ENCODE peak calls at places on chromosomes 13 and 19, in five cellular contexts. One of them, this sample, is unnamed.
A peak's percentile ranks its signal among the peaks of the same experiment; 100 is the strongest.

GRCh38 chr13:76307157-76307556 is 579.0 kb downstream of the KCTD12 start:
- DNase-seq in CD4-positive, alpha-beta T cell: no peak
- DNase-seq in esophagus squamous epithelium: no peak
- DNase-seq in BE2C: no peak
- DNase-seq in progenitor cell of endocrine pancreas: no peak
- DNase-seq in this sample: no peak

GRCh38 chr13:99830931-99831330 is 140.6 kb downstream of the ZIC5 start:
- DNase-seq in CD4-positive, alpha-beta T cell: no peak
- DNase-seq in esophagus squamous epithelium: no peak
- DNase-seq in BE2C: no peak
- DNase-seq in progenitor cell of endocrine pancreas: no peak
- DNase-seq in this sample: no peak

GRCh38 chr19:52897149-52897935 is at the start of gene ZNF320:
- DNase-seq in CD4-positive, alpha-beta T cell: peak; percentile 82
- DNase-seq in esophagus squamous epithelium: peak; percentile 72
- DNase-seq in BE2C: peak; percentile 97
- DNase-seq in progenitor cell of endocrine pancreas: peak; percentile 95
- DNase-seq in this sample: peak; percentile 96

GRCh38 chr13:23735329-23735728 is 153.9 kb downstream of the MIPEP start:
- DNase-seq in CD4-positive, alpha-beta T cell: no peak
- DNase-seq in esophagus squamous epithelium: no peak
- DNase-seq in BE2C: no peak
- DNase-seq in progenitor cell of endocrine pancreas: no peak
- DNase-seq in this sample: no peak

GRCh38 chr19:13007292-13008045 is 12.2 kb downstream of the NFIX start:
- DNase-seq in CD4-positive, alpha-beta T cell: no peak
- DNase-seq in esophagus squamous epithelium: no peak
- DNase-seq in BE2C: no peak
- DNase-seq in progenitor cell of endocrine pancreas: no peak
- DNase-seq in this sample: no peak

GRCh38 chr19:54653181-54653809 is 9.5 kb upstream of the LILRB4 start:
- DNase-seq in CD4-positive, alpha-beta T cell: no peak
- DNase-seq in esophagus squamous epithelium: no peak
- DNase-seq in BE2C: no peak
- DNase-seq in progenitor cell of endocrine pancreas: no peak
- DNase-seq in this sample: peak; percentile 59

GRCh38 chr13:110113284-110113764 is 193.6 kb downstream of the COL4A1 start:
- DNase-seq in CD4-positive, alpha-beta T cell: no peak
- DNase-seq in esophagus squamous epithelium: no peak
- DNase-seq in BE2C: no peak
- DNase-seq in progenitor cell of endocrine pancreas: no peak
- DNase-seq in this sample: no peak

GRCh38 chr19:18157465-18158063 is 4.6 kb downstream of the PIK3R2 start:
- DNase-seq in CD4-positive, alpha-beta T cell: no peak
- DNase-seq in esophagus squamous epithelium: no peak
- DNase-seq in BE2C: peak; percentile 92
- DNase-seq in progenitor cell of endocrine pancreas: no peak
- DNase-seq in this sample: no peak

GRCh38 chr19:38303517-38304351 is at the start of gene C19orf33:
- DNase-seq in CD4-positive, alpha-beta T cell: no peak
- DNase-seq in esophagus squamous epithelium: no peak
- DNase-seq in BE2C: no peak
- DNase-seq in progenitor cell of endocrine pancreas: no peak
- DNase-seq in this sample: no peak

GRCh38 chr19:49442793-49443365 is 1.6 kb upstream of the SLC17A7 start:
- DNase-seq in CD4-positive, alpha-beta T cell: peak; percentile 41
- DNase-seq in esophagus squamous epithelium: peak; percentile 39
- DNase-seq in BE2C: peak; percentile 97
- DNase-seq in progenitor cell of endocrine pancreas: peak; percentile 71
- DNase-seq in this sample: peak; percentile 81

GRCh38 chr19:17246681-17247425 is 1.1 kb upstream of the NR2F6 start:
- DNase-seq in CD4-positive, alpha-beta T cell: no peak
- DNase-seq in esophagus squamous epithelium: no peak
- DNase-seq in BE2C: peak; percentile 73
- DNase-seq in progenitor cell of endocrine pancreas: peak; percentile 33
- DNase-seq in this sample: no peak

GRCh38 chr19:4568884-4569283 is 9.4 kb upstream of the SEMA6B start:
- DNase-seq in CD4-positive, alpha-beta T cell: no peak
- DNase-seq in esophagus squamous epithelium: no peak
- DNase-seq in BE2C: no peak
- DNase-seq in progenitor cell of endocrine pancreas: no peak
- DNase-seq in this sample: no peak

GRCh38 chr19:4570423-4570822 is 10.9 kb upstream of the SEMA6B start:
- DNase-seq in CD4-positive, alpha-beta T cell: no peak
- DNase-seq in esophagus squamous epithelium: no peak
- DNase-seq in BE2C: no peak
- DNase-seq in progenitor cell of endocrine pancreas: no peak
- DNase-seq in this sample: no peak

GRCh38 chr19:4566402-4567051 is 7.0 kb upstream of the SEMA6B start:
- DNase-seq in CD4-positive, alpha-beta T cell: no peak
- DNase-seq in esophagus squamous epithelium: no peak
- DNase-seq in BE2C: no peak
- DNase-seq in progenitor cell of endocrine pancreas: no peak
- DNase-seq in this sample: no peak

GRCh38 chr19:4570916-4571304 is 11.4 kb upstream of the SEMA6B start:
- DNase-seq in CD4-positive, alpha-beta T cell: no peak
- DNase-seq in esophagus squamous epithelium: no peak
- DNase-seq in BE2C: no peak
- DNase-seq in progenitor cell of endocrine pancreas: no peak
- DNase-seq in this sample: no peak

GRCh38 chr19:4567584-4568071 is 8.1 kb upstream of the SEMA6B start:
- DNase-seq in CD4-positive, alpha-beta T cell: peak; percentile 42
- DNase-seq in esophagus squamous epithelium: no peak
- DNase-seq in BE2C: peak; percentile 78
- DNase-seq in progenitor cell of endocrine pancreas: peak; percentile 61
- DNase-seq in this sample: no peak
- TF ChIP-seq CTCF in CD4-positive, alpha-beta T cell: peak; percentile 45
- TF ChIP-seq CTCF in esophagus squamous epithelium: peak; percentile 67
- TF ChIP-seq CTCF in BE2C: peak; percentile 86
- TF ChIP-seq CTCF in progenitor cell of endocrine pancreas: peak; percentile 70
- TF ChIP-seq CTCF in this sample: peak; percentile 62

DNA sequence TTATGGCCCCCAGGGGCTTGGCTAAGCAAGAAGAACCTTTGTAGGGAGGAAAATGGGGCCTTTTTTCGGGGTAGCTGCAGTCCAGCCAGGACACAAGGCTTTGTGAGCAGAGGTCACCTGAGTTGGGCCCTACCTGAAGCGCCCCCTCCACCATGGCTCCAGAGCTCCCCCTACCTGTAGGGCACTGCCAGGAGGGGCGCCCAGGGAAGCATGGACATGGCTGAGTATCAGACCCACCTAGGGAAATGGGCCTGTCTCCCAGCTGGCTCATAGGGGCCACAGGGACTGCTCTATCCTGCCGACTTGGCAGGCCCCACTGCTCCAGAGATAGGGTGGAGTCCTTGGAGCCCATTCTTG is 9.0 kb upstream of the CEBPA start:
- DNase-seq in CD4-positive, alpha-beta T cell: no peak
- DNase-seq in esophagus squamous epithelium: no peak
- DNase-seq in BE2C: no peak
- DNase-seq in progenitor cell of endocrine pancreas: no peak
- DNase-seq in this sample: peak; percentile 16
- TF ChIP-seq CTCF in CD4-positive, alpha-beta T cell: no peak
- TF ChIP-seq CTCF in esophagus squamous epithelium: peak; percentile 28
- TF ChIP-seq CTCF in BE2C: peak; percentile 15
- TF ChIP-seq CTCF in progenitor cell of endocrine pancreas: peak; percentile 11
- TF ChIP-seq CTCF in this sample: peak; percentile 21

GRCh38 chr19:44816301-44816700 is 7.4 kb downstream of the BCAM start:
- DNase-seq in CD4-positive, alpha-beta T cell: no peak
- DNase-seq in esophagus squamous epithelium: no peak
- DNase-seq in BE2C: no peak
- DNase-seq in progenitor cell of endocrine pancreas: no peak
- DNase-seq in this sample: no peak
- TF ChIP-seq CTCF in CD4-positive, alpha-beta T cell: no peak
- TF ChIP-seq CTCF in esophagus squamous epithelium: no peak
- TF ChIP-seq CTCF in BE2C: no peak
- TF ChIP-seq CTCF in progenitor cell of endocrine pancreas: no peak
- TF ChIP-seq CTCF in this sample: no peak

GRCh38 chr13:93248627-93249047 is 22.0 kb downstream of the GPC6 start:
- DNase-seq in CD4-positive, alpha-beta T cell: no peak
- DNase-seq in esophagus squamous epithelium: no peak
- DNase-seq in BE2C: peak; percentile 83
- DNase-seq in progenitor cell of endocrine pancreas: peak; percentile 47
- DNase-seq in this sample: no peak
- TF ChIP-seq CTCF in CD4-positive, alpha-beta T cell: no peak
- TF ChIP-seq CTCF in esophagus squamous epithelium: no peak
- TF ChIP-seq CTCF in BE2C: peak; percentile 96
- TF ChIP-seq CTCF in progenitor cell of endocrine pancreas: peak; percentile 71
- TF ChIP-seq CTCF in this sample: no peak

DNA sequence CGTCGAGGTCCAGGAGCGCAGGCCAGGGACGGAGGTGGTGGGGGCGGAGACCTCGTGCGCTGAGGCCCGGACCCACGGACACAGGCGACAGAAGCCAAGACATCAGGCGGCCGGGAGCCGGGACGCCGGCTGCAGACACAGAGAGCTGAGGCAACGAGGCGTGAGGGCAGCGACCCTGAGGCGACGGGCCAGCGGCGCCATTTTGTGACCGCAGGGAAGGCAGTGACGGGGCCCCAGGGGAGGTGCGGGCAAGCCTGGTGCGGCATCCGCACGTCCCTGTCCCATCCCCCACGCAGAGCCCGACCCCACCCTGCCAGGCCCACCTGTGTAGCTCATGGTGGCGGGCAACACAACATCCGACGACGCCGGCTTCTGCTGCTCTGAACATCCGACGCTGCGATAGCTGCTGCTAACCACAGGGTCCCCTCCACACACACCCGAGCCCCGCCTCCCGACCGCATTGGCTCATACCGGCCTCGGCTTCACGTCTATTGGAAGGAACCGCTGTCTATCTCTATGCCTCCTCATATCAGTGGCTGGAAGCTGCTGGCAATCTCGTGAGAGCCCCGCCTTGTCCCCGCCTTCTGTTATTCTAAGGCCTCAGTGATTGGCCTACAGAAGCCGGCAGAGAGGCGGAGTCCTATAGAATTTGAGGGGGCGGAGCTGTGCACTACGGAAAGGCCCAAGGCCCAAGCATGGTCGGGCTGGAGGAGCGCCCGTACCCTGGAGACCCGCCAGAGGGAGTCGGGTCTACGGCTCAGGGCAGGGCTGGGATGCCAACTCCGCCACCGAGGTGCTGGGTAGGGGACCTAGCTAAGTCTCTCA is at the start of gene AKAP8L:
- DNase-seq in CD4-positive, alpha-beta T cell: peak; percentile 97
- DNase-seq in esophagus squamous epithelium: peak; percentile 99
- DNase-seq in BE2C: peak; percentile 99
- DNase-seq in progenitor cell of endocrine pancreas: peak; percentile 95
- DNase-seq in this sample: peak; percentile 100
- TF ChIP-seq CTCF in CD4-positive, alpha-beta T cell: peak; percentile 85
- TF ChIP-seq CTCF in esophagus squamous epithelium: peak; percentile 77
- TF ChIP-seq CTCF in BE2C: peak; percentile 77
- TF ChIP-seq CTCF in progenitor cell of endocrine pancreas: peak; percentile 75
- TF ChIP-seq CTCF in this sample: peak; percentile 85

DNA sequence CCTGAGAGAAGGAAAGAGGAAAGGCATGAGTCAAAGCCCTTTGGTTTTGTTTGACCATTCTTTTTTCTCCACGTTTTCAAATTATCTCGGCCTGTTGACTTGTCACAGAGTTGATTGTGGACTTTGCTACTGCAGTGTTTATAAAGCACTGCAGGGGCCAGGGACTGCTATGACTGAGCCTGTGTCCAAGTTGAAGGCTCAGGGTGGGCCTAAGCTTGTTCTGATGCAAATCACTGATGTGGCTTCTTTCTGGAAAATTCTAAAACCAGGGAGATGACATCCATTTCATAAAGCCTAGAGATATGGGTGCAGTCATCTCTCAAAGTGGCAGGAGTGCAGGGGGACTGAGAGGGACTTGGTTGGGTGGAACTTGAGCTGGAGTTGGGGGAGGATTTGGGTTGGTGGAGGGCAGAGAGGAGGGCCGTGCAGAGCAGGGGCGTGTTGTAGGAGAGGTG is 1.2 kb upstream of the CXCL17 start:
- DNase-seq in CD4-positive, alpha-beta T cell: no peak
- DNase-seq in esophagus squamous epithelium: no peak
- DNase-seq in BE2C: no peak
- DNase-seq in progenitor cell of endocrine pancreas: no peak
- DNase-seq in this sample: no peak
- TF ChIP-seq CTCF in CD4-positive, alpha-beta T cell: no peak
- TF ChIP-seq CTCF in esophagus squamous epithelium: no peak
- TF ChIP-seq CTCF in BE2C: no peak
- TF ChIP-seq CTCF in progenitor cell of endocrine pancreas: no peak
- TF ChIP-seq CTCF in this sample: no peak

DNA sequence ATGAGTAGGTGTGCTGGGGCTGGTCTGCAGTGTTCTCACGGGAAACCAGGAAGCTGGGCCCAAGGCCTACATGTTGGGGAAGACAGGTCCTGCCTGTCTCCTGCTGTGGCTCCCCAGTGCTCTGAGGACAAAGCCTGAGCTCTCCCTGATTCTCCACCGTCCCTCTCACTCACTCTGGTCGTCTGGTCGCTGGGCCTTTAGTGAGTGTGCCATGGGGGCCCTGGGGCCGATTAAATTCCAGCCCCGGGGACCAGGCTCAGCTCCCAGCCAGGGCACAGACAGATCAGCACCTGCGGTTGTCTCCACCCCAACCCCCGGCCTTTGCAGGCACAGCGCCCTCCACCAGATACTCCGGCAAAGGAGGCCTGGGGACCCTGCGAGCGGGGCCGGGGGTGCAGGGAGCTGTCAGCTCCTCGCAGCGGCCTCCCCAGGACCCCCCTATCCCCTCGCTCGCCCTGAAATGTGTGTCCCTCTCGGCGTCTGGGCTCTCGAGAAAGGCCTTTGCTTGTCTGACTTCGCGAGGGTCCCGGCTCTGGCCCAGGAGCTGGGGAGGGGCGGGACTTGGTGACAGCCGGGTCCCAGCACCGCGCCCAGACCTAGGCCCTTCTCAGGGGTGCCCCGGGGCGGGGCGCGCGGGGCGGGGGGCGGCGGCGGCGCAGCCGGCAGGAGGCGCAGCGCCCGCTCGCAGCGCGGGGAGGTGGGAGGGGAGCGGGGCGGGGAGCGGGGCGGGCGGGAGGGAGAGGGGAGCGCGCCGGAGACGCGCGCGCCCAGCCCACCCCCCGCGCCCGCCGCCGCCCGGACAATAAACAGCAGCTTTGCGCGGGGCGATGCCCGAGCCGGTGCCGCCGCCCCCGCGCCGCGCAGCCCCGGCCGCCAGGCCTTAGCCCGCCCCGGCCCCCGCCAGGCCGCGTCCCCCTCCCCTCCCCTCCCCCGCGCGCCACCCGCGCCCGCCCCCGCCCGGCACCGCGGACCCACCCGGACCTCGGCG is at the start of gene PALM:
- DNase-seq in CD4-positive, alpha-beta T cell: no peak
- DNase-seq in esophagus squamous epithelium: no peak
- DNase-seq in BE2C: peak; percentile 61
- DNase-seq in progenitor cell of endocrine pancreas: peak; percentile 52
- DNase-seq in this sample: no peak
- TF ChIP-seq CTCF in CD4-positive, alpha-beta T cell: no peak
- TF ChIP-seq CTCF in esophagus squamous epithelium: no peak
- TF ChIP-seq CTCF in BE2C: no peak
- TF ChIP-seq CTCF in progenitor cell of endocrine pancreas: peak; percentile 40
- TF ChIP-seq CTCF in this sample: no peak

GRCh38 chr13:49498211-49498610 is 2.5 kb downstream of the PHF11 start:
- DNase-seq in CD4-positive, alpha-beta T cell: no peak
- DNase-seq in esophagus squamous epithelium: no peak
- DNase-seq in BE2C: no peak
- DNase-seq in progenitor cell of endocrine pancreas: no peak
- DNase-seq in this sample: no peak

GRCh38 chr13:49502954-49503353 is 7.2 kb downstream of the PHF11 start:
- DNase-seq in CD4-positive, alpha-beta T cell: no peak
- DNase-seq in esophagus squamous epithelium: no peak
- DNase-seq in BE2C: no peak
- DNase-seq in progenitor cell of endocrine pancreas: no peak
- DNase-seq in this sample: no peak

GRCh38 chr13:49497272-49497671 is 1.5 kb downstream of the PHF11 start:
- DNase-seq in CD4-positive, alpha-beta T cell: no peak
- DNase-seq in esophagus squamous epithelium: no peak
- DNase-seq in BE2C: no peak
- DNase-seq in progenitor cell of endocrine pancreas: no peak
- DNase-seq in this sample: no peak

GRCh38 chr13:49503951-49504350 is 8.2 kb downstream of the PHF11 start:
- DNase-seq in CD4-positive, alpha-beta T cell: no peak
- DNase-seq in esophagus squamous epithelium: no peak
- DNase-seq in BE2C: no peak
- DNase-seq in progenitor cell of endocrine pancreas: no peak
- DNase-seq in this sample: no peak

GRCh38 chr13:49499889-49500660 is 4.3 kb downstream of the PHF11 start:
- DNase-seq in CD4-positive, alpha-beta T cell: no peak
- DNase-seq in esophagus squamous epithelium: no peak
- DNase-seq in BE2C: no peak
- DNase-seq in progenitor cell of endocrine pancreas: no peak
- DNase-seq in this sample: no peak
- TF ChIP-seq CTCF in CD4-positive, alpha-beta T cell: no peak
- TF ChIP-seq CTCF in esophagus squamous epithelium: no peak
- TF ChIP-seq CTCF in BE2C: no peak
- TF ChIP-seq CTCF in progenitor cell of endocrine pancreas: no peak
- TF ChIP-seq CTCF in this sample: no peak